ENCODE peak calls at places on chromosomes 6 and 20, in seven cellular contexts. One of them, this sample, is unnamed.

GRCh38 chr6:79946773-79947190 is 571 bp downstream of the ELOVL4 start:
- DNase-seq in left colon: peak
- DNase-seq in activated CD4-positive, alpha-beta T cell treated with anti-CD3 and anti-CD28 coated beads for 48 hours: peak
- DNase-seq in psoas muscle: no peak
- DNase-seq in neural crest cell: peak
- DNase-seq in T1000: no peak
- DNase-seq in left cardiac atrium: no peak
- DNase-seq in this sample: peak

GRCh38 chr6:135181333-135182119 is 418 bp downstream of the MYB start:
- DNase-seq in left colon: peak
- DNase-seq in activated CD4-positive, alpha-beta T cell treated with anti-CD3 and anti-CD28 coated beads for 48 hours: peak
- DNase-seq in psoas muscle: no peak
- DNase-seq in neural crest cell: peak
- DNase-seq in T1000: no peak
- DNase-seq in left cardiac atrium: no peak
- DNase-seq in this sample: no peak

GRCh38 chr6:45422541-45423110 is 44.9 kb upstream of the SUPT3H start:
- DNase-seq in left colon: no peak
- DNase-seq in activated CD4-positive, alpha-beta T cell treated with anti-CD3 and anti-CD28 coated beads for 48 hours: peak
- DNase-seq in psoas muscle: peak
- DNase-seq in neural crest cell: no peak
- DNase-seq in T1000: no peak
- DNase-seq in left cardiac atrium: peak
- DNase-seq in this sample: peak

GRCh38 chr20:46663531-46663930 is 12.3 kb upstream of the SLC13A3 start:
- DNase-seq in left colon: no peak
- DNase-seq in activated CD4-positive, alpha-beta T cell treated with anti-CD3 and anti-CD28 coated beads for 48 hours: no peak
- DNase-seq in psoas muscle: no peak
- DNase-seq in neural crest cell: no peak
- DNase-seq in T1000: no peak
- DNase-seq in left cardiac atrium: no peak
- DNase-seq in this sample: no peak

GRCh38 chr6:159416891-159417540 is 247.8 kb downstream of the FNDC1 start:
- DNase-seq in left colon: no peak
- DNase-seq in activated CD4-positive, alpha-beta T cell treated with anti-CD3 and anti-CD28 coated beads for 48 hours: no peak
- DNase-seq in psoas muscle: no peak
- DNase-seq in neural crest cell: no peak
- DNase-seq in T1000: no peak
- DNase-seq in left cardiac atrium: no peak
- DNase-seq in this sample: no peak

GRCh38 chr6:79949235-79949634 is 1.9 kb upstream of the ELOVL4 start:
- DNase-seq in left colon: peak
- DNase-seq in activated CD4-positive, alpha-beta T cell treated with anti-CD3 and anti-CD28 coated beads for 48 hours: peak
- DNase-seq in psoas muscle: no peak
- DNase-seq in neural crest cell: peak
- DNase-seq in T1000: no peak
- DNase-seq in left cardiac atrium: peak
- DNase-seq in this sample: no peak

GRCh38 chr20:34997171-34997570 is 41.5 kb downstream of the MYH7B start:
- DNase-seq in left colon: peak
- DNase-seq in activated CD4-positive, alpha-beta T cell treated with anti-CD3 and anti-CD28 coated beads for 48 hours: no peak
- DNase-seq in psoas muscle: no peak
- DNase-seq in neural crest cell: no peak
- DNase-seq in T1000: no peak
- DNase-seq in left cardiac atrium: peak
- DNase-seq in this sample: no peak

GRCh38 chr6:39980839-39981580 is 46.7 kb upstream of the MOCS1 start:
- DNase-seq in left colon: peak
- DNase-seq in activated CD4-positive, alpha-beta T cell treated with anti-CD3 and anti-CD28 coated beads for 48 hours: peak
- DNase-seq in psoas muscle: no peak
- DNase-seq in neural crest cell: peak
- DNase-seq in T1000: no peak
- DNase-seq in left cardiac atrium: no peak
- DNase-seq in this sample: no peak

GRCh38 chr20:48761023-48761785 is 66.6 kb downstream of the PREX1 start:
- DNase-seq in left colon: peak
- DNase-seq in activated CD4-positive, alpha-beta T cell treated with anti-CD3 and anti-CD28 coated beads for 48 hours: peak
- DNase-seq in psoas muscle: no peak
- DNase-seq in neural crest cell: no peak
- DNase-seq in T1000: no peak
- DNase-seq in left cardiac atrium: peak
- DNase-seq in this sample: peak

This sample was measured in left ventricle myocardium inferior.